ENCODE peak calls at places on chromosomes 16 and 17, in five cellular contexts. One of them, this sample, is unnamed. For H3K9me3, the result is how much of the 10 kb centered on the place peaks cover.

GRCh38 chr16:15593235-15593634 is 49.7 kb downstream of the MARF1 start:
- DNase-seq in prostate gland: no peak
- DNase-seq in adrenal gland: peak
- DNase-seq in CD8-positive, alpha-beta T cell: no peak
- DNase-seq in RWPE2: no peak
- DNase-seq in this sample: no peak

GRCh38 chr16:52603015-52603414 is 56.1 kb upstream of the TOX3 start:
- DNase-seq in prostate gland: no peak
- DNase-seq in adrenal gland: no peak
- DNase-seq in CD8-positive, alpha-beta T cell: no peak
- DNase-seq in RWPE2: no peak
- DNase-seq in this sample: peak

GRCh38 chr16:81378049-81378448 is 63.3 kb downstream of the GAN start:
- DNase-seq in prostate gland: no peak
- DNase-seq in adrenal gland: no peak
- DNase-seq in CD8-positive, alpha-beta T cell: no peak
- DNase-seq in RWPE2: no peak
- DNase-seq in this sample: no peak

GRCh38 chr17:75587718-75588545 is at the start of gene MYO15B:
- DNase-seq in prostate gland: no peak
- DNase-seq in adrenal gland: peak
- DNase-seq in CD8-positive, alpha-beta T cell: peak
- DNase-seq in RWPE2: no peak
- DNase-seq in this sample: peak

GRCh38 chr16:20302389-20302788 is 24.9 kb downstream of the GP2 start:
- DNase-seq in prostate gland: no peak
- DNase-seq in adrenal gland: no peak
- DNase-seq in CD8-positive, alpha-beta T cell: no peak
- DNase-seq in RWPE2: no peak
- DNase-seq in this sample: no peak

GRCh38 chr17:31054761-31055160 is 40.0 kb upstream of the NF1 start:
- DNase-seq in prostate gland: no peak
- DNase-seq in adrenal gland: no peak
- DNase-seq in CD8-positive, alpha-beta T cell: no peak
- DNase-seq in RWPE2: no peak
- DNase-seq in this sample: no peak

GRCh38 chr16:59249049-59249448 is 514.9 kb upstream of the GOT2 start:
- DNase-seq in prostate gland: no peak
- DNase-seq in adrenal gland: no peak
- DNase-seq in CD8-positive, alpha-beta T cell: no peak
- DNase-seq in RWPE2: no peak
- DNase-seq in this sample: no peak

GRCh38 chr17:12815642-12816141 is 26.4 kb downstream of the ARHGAP44 start:
- DNase-seq in prostate gland: no peak
- DNase-seq in adrenal gland: no peak
- DNase-seq in CD8-positive, alpha-beta T cell: no peak
- DNase-seq in RWPE2: no peak
- DNase-seq in this sample: no peak

GRCh38 chr17:60720763-60721531 is 43.3 kb downstream of the BCAS3 start:
- DNase-seq in prostate gland: peak
- DNase-seq in adrenal gland: peak
- DNase-seq in CD8-positive, alpha-beta T cell: no peak
- DNase-seq in RWPE2: no peak
- DNase-seq in this sample: no peak

GRCh38 chr16:31113420-31114124 is 3.9 kb upstream of the KAT8 start:
- DNase-seq in prostate gland: no peak
- DNase-seq in adrenal gland: peak
- DNase-seq in CD8-positive, alpha-beta T cell: no peak
- DNase-seq in RWPE2: no peak
- DNase-seq in this sample: no peak

GRCh38 chr17:64385187-64386083 is 5.2 kb downstream of the PECAM1 start:
- DNase-seq in prostate gland: no peak
- DNase-seq in adrenal gland: peak
- DNase-seq in CD8-positive, alpha-beta T cell: no peak
- DNase-seq in RWPE2: no peak
- DNase-seq in this sample: no peak

GRCh38 chr16:49492090-49492801 is 118.6 kb downstream of the C16orf78 start:
- DNase-seq in prostate gland: peak
- DNase-seq in adrenal gland: peak
- DNase-seq in CD8-positive, alpha-beta T cell: no peak
- DNase-seq in RWPE2: peak
- DNase-seq in this sample: peak

GRCh38 chr17:3754458-3755334 is 31.0 kb downstream of the HASPIN start:
- DNase-seq in prostate gland: peak
- DNase-seq in adrenal gland: peak
- DNase-seq in CD8-positive, alpha-beta T cell: peak
- DNase-seq in RWPE2: peak
- DNase-seq in this sample: peak

GRCh38 chr16:68445458-68445857 is 2.9 kb downstream of the SMPD3 start:
- DNase-seq in prostate gland: no peak
- DNase-seq in adrenal gland: peak
- DNase-seq in CD8-positive, alpha-beta T cell: no peak
- DNase-seq in RWPE2: no peak
- DNase-seq in this sample: no peak

GRCh38 chr16:28237754-28238357 is 26.1 kb upstream of the XPO6 start:
- DNase-seq in prostate gland: no peak
- DNase-seq in adrenal gland: no peak
- DNase-seq in CD8-positive, alpha-beta T cell: no peak
- DNase-seq in RWPE2: no peak
- DNase-seq in this sample: no peak

GRCh38 chr16:51637744-51638100 is 486.7 kb upstream of the SALL1 start:
- DNase-seq in prostate gland: no peak
- DNase-seq in adrenal gland: no peak
- DNase-seq in CD8-positive, alpha-beta T cell: no peak
- DNase-seq in RWPE2: no peak
- DNase-seq in this sample: no peak

GRCh38 chr16:89056592-89056991 is 37.1 kb upstream of the ACSF3 start:
- DNase-seq in prostate gland: no peak
- DNase-seq in adrenal gland: no peak
- DNase-seq in CD8-positive, alpha-beta T cell: no peak
- DNase-seq in RWPE2: no peak
- DNase-seq in this sample: no peak

GRCh38 chr16:27259710-27260109 is 8.9 kb downstream of the NSMCE1 start:
- DNase-seq in prostate gland: no peak
- DNase-seq in adrenal gland: no peak
- DNase-seq in CD8-positive, alpha-beta T cell: no peak
- DNase-seq in RWPE2: no peak
- DNase-seq in this sample: no peak

GRCh38 chr16:21952040-21952792 is 945 bp upstream of the UQCRC2 start:
- DNase-seq in prostate gland: peak
- DNase-seq in adrenal gland: peak
- DNase-seq in CD8-positive, alpha-beta T cell: peak
- DNase-seq in RWPE2: peak
- DNase-seq in this sample: peak

GRCh38 chr17:48442819-48443218 is 12.8 kb upstream of the SKAP1 start:
- DNase-seq in prostate gland: no peak
- DNase-seq in adrenal gland: no peak
- DNase-seq in CD8-positive, alpha-beta T cell: no peak
- DNase-seq in RWPE2: no peak
- DNase-seq in this sample: no peak

GRCh38 chr16:2835638-2836493 is 5.8 kb downstream of the ZG16B start:
- DNase-seq in prostate gland: peak
- DNase-seq in adrenal gland: no peak
- DNase-seq in CD8-positive, alpha-beta T cell: no peak
- DNase-seq in RWPE2: peak
- DNase-seq in this sample: peak

GRCh38 chr16:64180136-64180900 is 941.5 kb downstream of the CDH11 start:
- DNase-seq in prostate gland: no peak
- DNase-seq in adrenal gland: no peak
- DNase-seq in CD8-positive, alpha-beta T cell: no peak
- DNase-seq in RWPE2: no peak
- DNase-seq in this sample: no peak
- H3K9me3 ChIP-seq in prostate gland: under half
- H3K9me3 ChIP-seq in adrenal gland: under half
- H3K9me3 ChIP-seq in CD8-positive, alpha-beta T cell: under half
- H3K9me3 ChIP-seq in RWPE2: under half
- H3K9me3 ChIP-seq in this sample: under half

GRCh38 chr17:47120521-47121095 is 68.5 kb downstream of the CDC27 start:
- DNase-seq in prostate gland: no peak
- DNase-seq in adrenal gland: peak
- DNase-seq in CD8-positive, alpha-beta T cell: no peak
- DNase-seq in RWPE2: no peak
- DNase-seq in this sample: no peak
- H3K9me3 ChIP-seq in prostate gland: under half
- H3K9me3 ChIP-seq in adrenal gland: under half
- H3K9me3 ChIP-seq in CD8-positive, alpha-beta T cell: under half
- H3K9me3 ChIP-seq in RWPE2: under half
- H3K9me3 ChIP-seq in this sample: under half

DNA sequence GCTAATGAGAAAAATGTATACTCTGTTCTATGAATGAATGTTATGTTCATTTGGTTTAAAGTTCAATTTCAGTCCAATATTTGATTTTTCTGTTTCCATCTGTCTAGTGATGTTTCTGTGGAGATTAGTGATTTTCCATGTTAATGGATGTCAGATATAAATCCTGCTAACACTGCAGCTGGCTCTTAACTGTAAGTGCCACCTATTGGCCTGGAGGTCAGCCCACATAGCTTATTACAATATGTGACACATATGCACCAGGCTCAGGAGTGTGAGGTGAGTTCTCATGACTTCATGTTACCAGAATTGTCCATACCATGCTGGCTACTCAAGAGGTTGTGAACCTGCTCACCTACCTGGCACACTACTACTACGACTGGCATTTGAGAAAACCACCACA is 17.1 kb downstream of the ATF7IP2 start:
- DNase-seq in prostate gland: no peak
- DNase-seq in adrenal gland: no peak
- DNase-seq in CD8-positive, alpha-beta T cell: no peak
- DNase-seq in RWPE2: no peak
- DNase-seq in this sample: no peak
- H3K9me3 ChIP-seq in prostate gland: under half
- H3K9me3 ChIP-seq in adrenal gland: under half
- H3K9me3 ChIP-seq in CD8-positive, alpha-beta T cell: under half
- H3K9me3 ChIP-seq in RWPE2: under half
- H3K9me3 ChIP-seq in this sample: under half

GRCh38 chr16:83899978-83900377 is 1.1 kb downstream of the MLYCD start:
- DNase-seq in prostate gland: no peak
- DNase-seq in adrenal gland: no peak
- DNase-seq in CD8-positive, alpha-beta T cell: no peak
- DNase-seq in RWPE2: no peak
- DNase-seq in this sample: no peak

GRCh38 chr16:83898463-83899271 is at the start of gene MLYCD:
- DNase-seq in prostate gland: peak
- DNase-seq in adrenal gland: peak
- DNase-seq in CD8-positive, alpha-beta T cell: peak
- DNase-seq in RWPE2: no peak
- DNase-seq in this sample: peak

GRCh38 chr16:83899272-83899897 is 470 bp downstream of the MLYCD start:
- DNase-seq in prostate gland: no peak
- DNase-seq in adrenal gland: peak
- DNase-seq in CD8-positive, alpha-beta T cell: no peak
- DNase-seq in RWPE2: no peak
- DNase-seq in this sample: peak

GRCh38 chr16:83900611-83901010 is 1.7 kb downstream of the MLYCD start:
- DNase-seq in prostate gland: no peak
- DNase-seq in adrenal gland: no peak
- DNase-seq in CD8-positive, alpha-beta T cell: no peak
- DNase-seq in RWPE2: no peak
- DNase-seq in this sample: no peak

DNA sequence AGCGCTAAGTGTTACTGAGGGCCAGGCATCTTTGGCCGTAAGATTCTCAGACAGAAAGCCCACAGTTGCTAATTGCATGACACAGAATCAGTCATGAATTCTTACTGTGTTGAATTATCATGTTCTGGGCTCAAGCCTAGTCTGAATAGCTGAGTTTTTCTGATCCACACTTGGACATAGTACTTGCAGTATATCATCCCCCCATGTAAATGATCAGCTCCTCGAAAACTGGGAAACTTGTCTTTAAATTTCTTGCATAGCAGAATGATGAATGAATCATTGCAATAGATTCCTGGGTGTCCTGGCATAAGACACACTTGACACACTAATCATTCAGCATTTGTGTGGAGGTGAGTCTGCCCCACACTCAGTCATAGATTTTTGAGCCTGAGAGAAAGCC is 2.2 kb downstream of the MLYCD start:
- DNase-seq in prostate gland: no peak
- DNase-seq in adrenal gland: no peak
- DNase-seq in CD8-positive, alpha-beta T cell: no peak
- DNase-seq in RWPE2: no peak
- DNase-seq in this sample: no peak
- H3K9me3 ChIP-seq in prostate gland: under half
- H3K9me3 ChIP-seq in adrenal gland: under half
- H3K9me3 ChIP-seq in CD8-positive, alpha-beta T cell: under half
- H3K9me3 ChIP-seq in RWPE2: under half
- H3K9me3 ChIP-seq in this sample: under half